ENCODE peak calls at places on chromosomes 7 and 10, in seven cellular contexts. O, C, X, M, G, P and D are unnamed samples.

GRCh38 chr7:85840532-85840931 is 653.7 kb upstream of the SEMA3D start:
- DNase-seq in G (no peak), X (no peak), O (no peak), M (no peak), P (no peak), C (no peak), D (no peak)

GRCh38 chr7:155531686-155532085 is 14.7 kb downstream of the CNPY1 start:
- DNase-seq in X (no peak), M (no peak), C (no peak), G (no peak), O (no peak), P (peak), D (no peak)

GRCh38 chr10:43105793-43106158 is 28.9 kb downstream of the RET start:
- DNase-seq in C (no peak), X (no peak), G (no peak), P (no peak), O (no peak), M (no peak), D (no peak)

GRCh38 chr7:27239780-27240731 is 2.5 kb upstream of the EVX1 start:
- DNase-seq in G (no peak), O (no peak), C (no peak), X (no peak), P (no peak), M (no peak), D (no peak)

GRCh38 chr10:62224606-62225005 is 44.0 kb downstream of the RTKN2 start:
- DNase-seq in C (no peak), O (no peak), G (no peak), M (no peak), P (no peak), X (no peak), D (no peak)

GRCh38 chr10:58857251-58857650 is 319.2 kb upstream of the PHYHIPL start:
- DNase-seq in X (no peak), G (no peak), M (no peak), C (no peak), O (no peak), P (no peak), D (no peak)

GRCh38 chr10:14219411-14219810 is 111.3 kb downstream of the FRMD4A start:
- DNase-seq in M (no peak), G (peak), X (no peak), O (no peak), C (no peak), P (no peak), D (no peak)

GRCh38 chr7:142607351-142607750 is 141.9 kb upstream of the PRSS1 start:
- DNase-seq in P (no peak), X (no peak), G (no peak), O (no peak), C (no peak), M (no peak), D (no peak)

GRCh38 chr7:19623676-19624075 is 85.2 kb downstream of the POLR1F start:
- DNase-seq in X (no peak), P (no peak), O (no peak), C (no peak), M (no peak), G (no peak), D (no peak)

GRCh38 chr10:106573106-106573505 is 591.4 kb downstream of the SORCS1 start:
- DNase-seq in X (no peak), P (no peak), M (no peak), O (no peak), G (no peak), C (no peak), D (no peak)

GRCh38 chr7:100215895-100216294 is 3.9 kb upstream of the PVRIG start:
- DNase-seq in G (no peak), C (no peak), X (no peak), O (no peak), M (no peak), P (peak), D (no peak)

GRCh38 chr10:30057421-30057841 is 2.0 kb downstream of the JCAD start:
- DNase-seq in O (no peak), G (no peak), P (no peak), C (no peak), X (peak), M (no peak), D (no peak)

GRCh38 chr7:102439963-102440795 is 6.8 kb downstream of the ORAI2 start:
- DNase-seq in C (no peak), G (peak), X (peak), M (no peak), P (no peak), O (no peak), D (no peak)

GRCh38 chr7:80106498-80107113 is 28.0 kb upstream of the GNAI1 start:
- DNase-seq in M (no peak), C (no peak), G (no peak), O (no peak), P (no peak), X (no peak), D (no peak)

GRCh38 chr10:80075781-80076180 is 2.7 kb upstream of the TMEM254 start:
- DNase-seq in P (no peak), M (no peak), X (no peak), O (no peak), G (no peak), C (no peak), D (no peak)

GRCh38 chr10:102384606-102385429 is 10.7 kb upstream of the NFKB2 start:
- DNase-seq in P (no peak), X (no peak), C (no peak), M (no peak), O (no peak), G (no peak), D (no peak)

GRCh38 chr10:43816351-43817321 is 168.0 kb upstream of the ZNF32 start:
- DNase-seq in G (no peak), O (peak), X (no peak), M (no peak), P (no peak), C (no peak), D (no peak)

GRCh38 chr7:100545636-100546128 is 6.7 kb downstream of the AGFG2 start:
- DNase-seq in O (peak), X (peak), G (peak), M (peak), C (no peak), P (no peak), D (peak)

GRCh38 chr10:69855346-69856163 is 53.8 kb downstream of the COL13A1 start:
- DNase-seq in M (peak), X (no peak), C (no peak), O (no peak), P (no peak), G (no peak), D (no peak)

GRCh38 chr7:105811189-105811847 is 65.1 kb downstream of the ATXN7L1 start:
- DNase-seq in C (no peak), M (no peak), G (no peak), O (no peak), X (no peak), P (no peak), D (no peak)

GRCh38 chr7:87810130-87810529 is 66.0 kb downstream of the SLC25A40 start:
- DNase-seq in C (no peak), M (no peak), X (no peak), P (no peak), O (no peak), G (no peak), D (no peak)

GRCh38 chr7:42057331-42057730 is 179.7 kb downstream of the GLI3 start:
- DNase-seq in O (no peak), P (no peak), X (no peak), M (no peak), G (no peak), C (no peak), D (no peak)

GRCh38 chr10:76324283-76324682 is 892.9 kb downstream of the LRMDA start:
- DNase-seq in M (no peak), P (peak), G (peak), C (peak), X (no peak), O (no peak), D (no peak)

GRCh38 chr7:139362981-139363380 is 3.3 kb downstream of the LUC7L2 start:
- DNase-seq in X (no peak), G (no peak), M (no peak), P (no peak), C (no peak), O (no peak), D (no peak)

GRCh38 chr10:97827778-97828291 is 21.8 kb upstream of the GOLGA7B start:
- DNase-seq in O (no peak), X (no peak), P (no peak), M (no peak), C (no peak), G (no peak), D (no peak)

GRCh38 chr7:95595825-95596182 is 512 bp downstream of the PDK4 start:
- DNase-seq in X (no peak), M (no peak), G (no peak), C (no peak), P (no peak), O (no peak), D (no peak)

GRCh38 chr10:72277996-72278667 is 4.4 kb downstream of the DDIT4 start:
- DNase-seq in C (no peak), P (no peak), M (no peak), O (no peak), X (no peak), G (no peak), D (no peak)

GRCh38 chr7:4681218-4681851 is 760 bp upstream of the FOXK1 start:
- DNase-seq in X (no peak), P (no peak), O (no peak), M (no peak), G (no peak), C (no peak), D (no peak)

GRCh38 chr7:54476609-54477008 is 65.6 kb upstream of the VSTM2A start:
- DNase-seq in X (no peak), C (no peak), M (no peak), G (no peak), P (no peak), O (no peak), D (no peak)

GRCh38 chr7:54477083-54477482 is 65.1 kb upstream of the VSTM2A start:
- DNase-seq in M (no peak), C (no peak), P (no peak), G (no peak), O (no peak), X (no peak), D (no peak)
- TF ChIP-seq CTCF in M (no peak), C (no peak), P (no peak), G (peak), O (no peak), X (no peak), D (no peak)

GRCh38 chr10:32376027-32376426 is 29.1 kb upstream of the EPC1 start:
- DNase-seq in G (no peak), X (no peak), O (no peak), C (no peak), P (no peak), M (no peak), D (no peak)
- H3K4me3 ChIP-seq in G (peak), X (no peak), O (peak), C (peak), P (peak), M (peak), D (peak)

GRCh38 chr7:51261950-51262795 is 54.4 kb downstream of the COBL start:
- DNase-seq in P (no peak), X (no peak), O (no peak), C (no peak), G (no peak), M (no peak), D (no peak)

GRCh38 chr7:51262796-51263519 is 53.7 kb downstream of the COBL start:
- DNase-seq in O (no peak), P (no peak), X (no peak), C (no peak), M (no peak), G (no peak), D (no peak)

GRCh38 chr7:51263631-51264484 is 52.8 kb downstream of the COBL start:
- DNase-seq in M (no peak), P (no peak), G (no peak), X (peak), O (no peak), C (no peak), D (no peak)

GRCh38 chr7:51267169-51267568 is 49.4 kb downstream of the COBL start:
- DNase-seq in C (no peak), G (no peak), O (no peak), M (no peak), P (no peak), X (no peak), D (no peak)

GRCh38 chr7:51265066-51265907 is 51.3 kb downstream of the COBL start:
- DNase-seq in M (no peak), C (no peak), X (no peak), O (no peak), G (no peak), P (no peak), D (no peak)
- H3K27ac ChIP-seq in M (peak), C (no peak), X (no peak), O (no peak), G (no peak), P (no peak), D (no peak)

DNA sequence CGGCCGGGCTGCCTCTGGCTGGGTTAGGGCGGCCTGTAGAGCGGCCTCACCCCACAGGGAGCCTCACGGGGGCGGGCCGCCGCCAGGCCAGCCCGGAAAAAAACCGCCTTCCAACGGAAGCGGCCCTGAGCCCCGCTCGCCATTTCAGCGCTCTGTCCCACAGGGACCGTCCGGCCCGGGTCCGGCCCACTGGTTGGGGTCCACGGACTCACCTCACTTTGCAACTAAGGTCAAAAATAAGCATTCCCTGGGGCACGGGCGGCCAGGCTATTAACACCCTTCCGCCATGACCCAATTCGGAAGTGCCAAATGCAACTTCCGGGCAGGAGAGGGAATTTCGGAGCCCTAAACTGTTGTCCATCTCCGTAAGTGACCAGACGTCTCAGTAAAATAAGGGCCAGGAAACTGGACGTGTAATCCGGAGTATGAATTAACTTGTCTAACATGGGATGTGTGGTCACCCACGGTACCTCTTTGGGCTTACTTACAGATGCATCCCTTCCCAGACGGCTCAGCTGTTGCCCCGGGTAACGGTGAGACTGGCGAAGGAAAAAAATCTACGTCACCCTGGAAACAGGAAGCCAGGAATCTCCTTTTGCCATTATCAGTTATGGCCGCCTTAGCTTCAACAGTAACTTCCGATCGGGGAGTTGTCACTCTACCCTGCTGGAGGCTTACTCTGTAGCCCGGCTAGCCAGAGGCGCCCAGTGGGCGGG is at the start of gene BBIP1:
- DNase-seq in X (peak), O (peak), G (no peak), M (no peak), P (no peak), C (no peak), D (peak)
- TF ChIP-seq CTCF in X (no peak), O (no peak), G (peak), M (peak), P (no peak), C (peak), D (no peak)

DNA sequence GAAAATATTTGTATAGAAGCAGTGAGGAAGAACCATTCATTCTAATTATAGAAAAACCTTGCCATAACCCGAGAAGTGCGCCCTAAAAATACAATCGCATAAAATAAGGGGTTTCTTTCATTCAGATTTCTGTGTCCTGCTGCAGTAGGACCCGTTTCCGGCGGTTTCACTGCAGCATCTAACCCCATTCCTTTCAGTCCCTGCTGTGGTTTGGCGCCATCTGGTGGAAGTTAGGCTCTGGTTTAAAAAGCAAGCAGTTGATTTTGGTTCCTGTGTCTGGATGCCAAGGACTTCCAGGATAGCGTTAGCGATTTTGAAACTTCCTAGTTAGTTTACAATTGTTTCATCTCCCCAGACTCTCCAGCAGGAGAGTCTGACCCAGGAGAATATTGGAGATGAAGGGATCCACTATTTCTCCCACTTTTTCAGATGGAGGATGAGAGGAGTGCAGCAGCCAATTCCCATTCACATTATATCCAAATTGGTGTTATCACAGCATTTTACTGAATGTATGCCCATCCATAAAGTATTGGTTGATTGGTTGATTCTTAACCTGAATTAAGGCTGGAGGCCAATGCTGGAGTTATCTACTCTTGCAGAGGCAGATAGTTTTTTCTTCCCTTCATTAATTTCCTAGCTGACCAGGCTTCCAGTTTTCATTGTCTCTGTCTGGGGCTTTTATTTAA is 128.8 kb upstream of the CACNA2D1 start:
- DNase-seq in M (peak), G (peak), C (peak), O (peak), P (peak), X (peak), D (peak)
- H3K4me3 ChIP-seq in M (peak), G (no peak), C (no peak), O (no peak), P (no peak), X (no peak), D (peak)

DNA sequence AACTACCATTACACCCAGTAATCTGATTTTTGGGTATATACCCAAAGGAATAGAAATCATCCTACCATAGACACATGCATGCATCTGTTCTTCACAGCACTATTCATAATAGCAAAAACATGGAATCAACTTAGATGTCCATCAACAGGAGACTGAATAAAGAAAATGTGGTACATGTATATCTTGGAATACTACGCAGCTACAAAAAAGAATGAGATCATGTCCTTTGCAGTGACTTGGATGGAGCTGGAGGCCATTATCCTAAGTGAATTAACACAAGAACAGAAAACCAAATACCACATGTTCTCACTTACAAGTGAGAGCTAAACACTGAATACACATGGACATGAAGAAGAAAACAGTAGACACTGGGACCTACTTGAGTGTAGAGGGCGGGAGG is 254.9 kb downstream of the CACNA2D1 start:
- DNase-seq in P (no peak), C (no peak), M (no peak), X (no peak), O (no peak), G (no peak), D (no peak)
- H3K27ac ChIP-seq in P (no peak), C (no peak), M (no peak), X (no peak), O (no peak), G (no peak), D (no peak)

GRCh38 chr10:77949167-77949566 is 22.6 kb upstream of the DLG5 start:
- DNase-seq in P (no peak), C (no peak), X (peak), G (no peak), M (no peak), O (no peak), D (no peak)

GRCh38 chr10:77940627-77941026 is 14.1 kb upstream of the DLG5 start:
- DNase-seq in G (no peak), O (no peak), P (no peak), C (no peak), M (no peak), X (no peak), D (no peak)

GRCh38 chr10:77941790-77942189 is 15.2 kb upstream of the DLG5 start:
- DNase-seq in P (no peak), X (no peak), M (no peak), O (no peak), G (no peak), C (no peak), D (no peak)

GRCh38 chr10:77943086-77943901 is 16.7 kb upstream of the DLG5 start:
- DNase-seq in X (peak), O (no peak), P (no peak), G (no peak), C (no peak), M (no peak), D (no peak)

GRCh38 chr10:77946084-77946483 is 19.5 kb upstream of the DLG5 start:
- DNase-seq in M (no peak), P (no peak), X (no peak), G (no peak), C (no peak), O (no peak), D (no peak)
- TF ChIP-seq CTCF in M (no peak), P (no peak), X (no peak), G (no peak), C (no peak), O (no peak), D (no peak)